ENCODE peak calls at places on chromosomes 3 and 15, in seven cellular contexts. K, I, E, P, J, G and A are unnamed samples.

GRCh38 chr15:41730543-41730942 is 43.7 kb upstream of the MAPKBP1 start:
- DNase-seq in K (peak), J (no peak), E (no peak), G (no peak), P (no peak), I (no peak), A (no peak)

GRCh38 chr15:77493324-77493907 is 72.7 kb downstream of the HMG20A start:
- DNase-seq in I (no peak), P (no peak), E (no peak), J (no peak), K (peak), G (no peak), A (no peak)

GRCh38 chr15:37698679-37699078 is 235.8 kb upstream of the TMCO5A start:
- DNase-seq in J (no peak), I (no peak), G (no peak), K (no peak), E (no peak), P (no peak), A (no peak)

GRCh38 chr3:189703865-189704264 is 72.7 kb downstream of the TP63 start:
- DNase-seq in J (no peak), K (no peak), I (no peak), G (no peak), P (no peak), E (no peak), A (no peak)

GRCh38 chr15:40367673-40368611 is 9.9 kb downstream of the DISP2 start:
- DNase-seq in G (peak), I (peak), J (peak), P (peak), K (peak), E (peak), A (peak)

GRCh38 chr15:68208136-68208535 is 3.0 kb upstream of the CALML4 start:
- DNase-seq in K (no peak), E (no peak), J (no peak), G (no peak), P (no peak), I (no peak), A (no peak)

GRCh38 chr3:165642761-165643432 is 194.3 kb downstream of the BCHE start:
- DNase-seq in I (no peak), P (no peak), E (no peak), J (no peak), G (no peak), K (no peak), A (no peak)

GRCh38 chr3:52798376-52798977 is 3.9 kb downstream of the ITIH3 start:
- DNase-seq in E (no peak), P (no peak), I (no peak), K (no peak), G (no peak), J (no peak), A (no peak)

GRCh38 chr15:80641384-80641783 is 53.7 kb upstream of the ABHD17C start:
- DNase-seq in K (no peak), E (no peak), G (no peak), I (no peak), J (no peak), P (no peak), A (no peak)

GRCh38 chr15:42385980-42386695 is 26.8 kb downstream of the CAPN3 start:
- DNase-seq in G (no peak), J (no peak), E (no peak), K (no peak), I (no peak), P (no peak), A (no peak)

GRCh38 chr15:29533667-29534066 is 264.0 kb upstream of the NSMCE3 start:
- DNase-seq in E (no peak), I (no peak), G (no peak), K (no peak), J (no peak), P (no peak), A (no peak)

GRCh38 chr3:50673937-50674336 is 790 bp upstream of the DOCK3 start:
- DNase-seq in G (no peak), J (no peak), P (no peak), K (no peak), E (no peak), I (no peak), A (no peak)

GRCh38 chr3:156207802-156208685 is 87.7 kb downstream of the KCNAB1 start:
- DNase-seq in J (no peak), I (no peak), K (no peak), E (no peak), G (no peak), P (no peak), A (no peak)

GRCh38 chr3:129688310-129688895 is 81.9 kb upstream of the PLXND1 start:
- DNase-seq in J (peak), P (no peak), G (no peak), K (no peak), I (no peak), E (peak), A (no peak)

GRCh38 chr15:79432345-79433311 is 492 bp downstream of the MINAR1 start:
- DNase-seq in I (no peak), G (no peak), E (no peak), K (no peak), J (peak), P (no peak), A (no peak)

GRCh38 chr3:9508781-9509180 is 44.8 kb downstream of the LHFPL4 start:
- DNase-seq in P (no peak), I (no peak), G (no peak), J (peak), K (no peak), E (no peak), A (no peak)

GRCh38 chr3:58341376-58341775 is 8.7 kb downstream of the PXK start:
- DNase-seq in E (no peak), G (no peak), I (no peak), P (no peak), K (no peak), J (no peak), A (no peak)

GRCh38 chr3:104642827-104643226 is 723.9 kb upstream of the ALCAM start:
- DNase-seq in K (no peak), P (no peak), E (no peak), I (no peak), G (no peak), J (no peak), A (no peak)

GRCh38 chr15:66364944-66365343 is 8.5 kb upstream of the TIPIN start:
- DNase-seq in E (no peak), G (no peak), I (no peak), J (no peak), K (no peak), P (no peak), A (no peak)

GRCh38 chr3:11582123-11582968 is 61.4 kb downstream of the VGLL4 start:
- DNase-seq in I (no peak), P (no peak), G (no peak), J (peak), E (peak), K (peak), A (no peak)

GRCh38 chr3:179037361-179037760 is 34.2 kb downstream of the ZMAT3 start:
- DNase-seq in G (peak), P (peak), J (no peak), I (peak), E (peak), K (no peak), A (peak)

GRCh38 chr3:39216176-39216790 is 23.9 kb upstream of the XIRP1 start:
- DNase-seq in E (no peak), K (peak), P (no peak), G (no peak), I (no peak), J (no peak), A (no peak)

GRCh38 chr15:84919268-84919667 is 34.8 kb downstream of the SLC28A1 start:
- DNase-seq in G (no peak), K (no peak), I (no peak), P (no peak), J (no peak), E (no peak), A (no peak)

GRCh38 chr3:180358179-180358578 is 243.8 kb upstream of the TTC14 start:
- DNase-seq in P (no peak), J (no peak), I (no peak), G (no peak), E (no peak), K (no peak), A (no peak)

GRCh38 chr3:197420115-197420514 is 121.7 kb upstream of the DLG1 start:
- DNase-seq in P (no peak), J (no peak), K (no peak), G (no peak), I (no peak), E (no peak), A (no peak)

GRCh38 chr3:126986001-126986400 is 3.1 kb downstream of the PLXNA1 start:
- DNase-seq in I (no peak), G (no peak), P (no peak), E (no peak), J (no peak), K (no peak), A (no peak)

GRCh38 chr3:151864423-151865101 is 8.9 kb upstream of the SUCNR1 start:
- DNase-seq in P (no peak), I (no peak), K (no peak), J (no peak), E (no peak), G (no peak), A (no peak)

GRCh38 chr3:15102256-15102655 is 3.3 kb upstream of the RBSN start:
- DNase-seq in G (no peak), P (no peak), K (no peak), E (peak), I (no peak), J (no peak), A (no peak)

GRCh38 chr3:128068156-128068620 is 16.0 kb downstream of the SEC61A1 start:
- DNase-seq in K (peak), G (no peak), E (no peak), P (no peak), I (peak), J (peak), A (no peak)

GRCh38 chr3:172666873-172667694 is 43.8 kb downstream of the NCEH1 start:
- DNase-seq in J (peak), E (peak), G (peak), I (peak), K (peak), P (peak), A (peak)